ENCODE peak calls at places on chromosomes 6 and 20, in nine cellular contexts. A, J, I, V, W, Z, F, N and M are unnamed samples.

GRCh38 chr20:41428285-41428684 is 61.7 kb upstream of the EMILIN3 start:
- DNase-seq in A (peak; percentile 69), J (no peak), I (peak; percentile 95), V (peak; percentile 89), W (no peak), Z (no peak), F (no peak), N (peak; percentile 8), M (peak; percentile 65)

GRCh38 chr20:36117638-36118037 is 36.9 kb upstream of the EPB41L1 start:
- DNase-seq in A (no peak), J (no peak), I (no peak), V (no peak), W (no peak), Z (no peak), F (no peak), N (no peak), M (no peak)

GRCh38 chr6:107264357-107264831 is 149.1 kb upstream of the BEND3 start:
- DNase-seq in A (peak; percentile 69), J (no peak), I (peak; percentile 54), V (peak; percentile 67), W (no peak), Z (no peak), F (no peak), N (no peak), M (no peak)

GRCh38 chr6:115729036-115729435 is 331.7 kb downstream of the FRK start:
- DNase-seq in A (peak; percentile 41), J (no peak), I (no peak), V (no peak), W (no peak), Z (no peak), F (no peak), N (no peak), M (no peak)

GRCh38 chr6:21079468-21080048 is 514.0 kb upstream of the SOX4 start:
- DNase-seq in A (no peak), J (no peak), I (no peak), V (peak; percentile 32), W (no peak), Z (no peak), F (no peak), N (no peak), M (no peak)

GRCh38 chr6:67883500-67884366 is 751.3 kb upstream of the ADGRB3 start:
- DNase-seq in A (no peak), J (no peak), I (no peak), V (no peak), W (no peak), Z (no peak), F (no peak), N (no peak), M (no peak)

GRCh38 chr6:39929733-39930461 is 4.4 kb downstream of the MOCS1 start:
- DNase-seq in A (no peak), J (no peak), I (peak; percentile 13), V (peak; percentile 24), W (no peak), Z (no peak), F (no peak), N (no peak), M (no peak)

GRCh38 chr6:76230711-76231110 is 158.2 kb upstream of the IMPG1 start:
- DNase-seq in A (no peak), J (no peak), I (peak; percentile 12), V (no peak), W (peak; percentile 9), Z (no peak), F (no peak), N (no peak), M (no peak)

GRCh38 chr6:54992789-54993188 is 146.2 kb downstream of the FAM83B start:
- DNase-seq in A (peak; percentile 17), J (no peak), I (peak; percentile 46), V (no peak), W (peak; percentile 11), Z (no peak), F (no peak), N (no peak), M (no peak)

GRCh38 chr20:21251278-21251677 is 51.9 kb upstream of the XRN2 start:
- DNase-seq in A (peak; percentile 79), J (no peak), I (peak; percentile 40), V (peak; percentile 15), W (no peak), Z (no peak), F (no peak), N (no peak), M (no peak)

GRCh38 chr20:18288748-18289705 is 700 bp downstream of the ZNF133 start:
- DNase-seq in A (no peak), J (no peak), I (peak; percentile 6), V (peak; percentile 39), W (no peak), Z (no peak), F (no peak), N (no peak), M (no peak)

GRCh38 chr6:109458774-109459531 is 3.4 kb upstream of the MICAL1 start:
- DNase-seq in A (no peak), J (peak; percentile 34), I (peak; percentile 28), V (no peak), W (no peak), Z (no peak), F (no peak), N (no peak), M (peak; percentile 52)

GRCh38 chr6:130148181-130148580 is 74.6 kb downstream of the SAMD3 start:
- DNase-seq in A (no peak), J (no peak), I (no peak), V (no peak), W (peak; percentile 18), Z (no peak), F (no peak), N (no peak), M (no peak)

GRCh38 chr6:41608443-41609151 is 29.7 kb upstream of the MDFI start:
- DNase-seq in A (no peak), J (no peak), I (no peak), V (no peak), W (no peak), Z (no peak), F (no peak), N (no peak), M (no peak)

GRCh38 chr6:42777126-42777822 is 4.6 kb upstream of the BICRAL start:
- DNase-seq in A (no peak), J (no peak), I (peak; percentile 88), V (peak; percentile 50), W (no peak), Z (no peak), F (no peak), N (no peak), M (no peak)

GRCh38 chr20:871436-871835 is 37.9 kb downstream of the FAM110A start:
- DNase-seq in A (no peak), J (no peak), I (no peak), V (no peak), W (no peak), Z (no peak), F (no peak), N (no peak), M (no peak)

GRCh38 chr6:137867685-137868509 is 838 bp downstream of the TNFAIP3 start:
- DNase-seq in A (no peak), J (no peak), I (peak; percentile 49), V (no peak), W (no peak), Z (peak; percentile 45), F (no peak), N (peak; percentile 40), M (peak; percentile 48)

GRCh38 chr20:19832875-19833274 is 74.8 kb downstream of the RIN2 start:
- DNase-seq in A (no peak), J (no peak), I (no peak), V (no peak), W (no peak), Z (no peak), F (no peak), N (no peak), M (no peak)

GRCh38 chr6:151379933-151380847 is 11.2 kb downstream of the ZBTB2 start:
- DNase-seq in A (no peak), J (no peak), I (no peak), V (no peak), W (no peak), Z (no peak), F (no peak), N (no peak), M (no peak)

GRCh38 chr6:137766596-137767370 is 100.3 kb upstream of the TNFAIP3 start:
- DNase-seq in A (no peak), J (no peak), I (no peak), V (no peak), W (no peak), Z (no peak), F (no peak), N (no peak), M (no peak)

GRCh38 chr6:15796130-15796766 is 133.4 kb upstream of the DTNBP1 start:
- DNase-seq in A (no peak), J (no peak), I (no peak), V (peak; percentile 1), W (no peak), Z (no peak), F (no peak), N (no peak), M (no peak)

GRCh38 chr6:33000053-33000452 is 9.3 kb downstream of the HLA-DOA start:
- DNase-seq in A (no peak), J (no peak), I (peak; percentile 55), V (no peak), W (peak; percentile 57), Z (peak; percentile 36), F (no peak), N (no peak), M (peak; percentile 17)